ENCODE peak calls at places on chromosomes 6 and 20, in six cellular contexts. W is fibroblast of pulmonary artery, H is ovary, Q is MCF 10A, K is OCI-LY7, N is AG09309. M is an unnamed sample.
A peak's percentile ranks its signal among the peaks of the same experiment; 100 is the strongest.

GRCh38 chr6:11315743-11316437 is 83.4 kb upstream of the NEDD9 start:
- DNase-seq in W (peak; percentile 86), H (no peak), Q (peak; percentile 61), K (no peak), N (peak; percentile 96), M (no peak)

GRCh38 chr6:108671790-108672189 is 111.1 kb downstream of the FOXO3 start:
- DNase-seq in W (no peak), H (no peak), Q (no peak), K (no peak), N (no peak), M (no peak)

GRCh38 chr6:149750136-149750609 is 632 bp downstream of the PCMT1 start:
- DNase-seq in W (peak; percentile 38), H (no peak), Q (peak; percentile 57), K (peak; percentile 83), N (no peak), M (peak; percentile 26)

GRCh38 chr6:170082067-170082466 is 208.8 kb downstream of the DLL1 start:
- DNase-seq in W (no peak), H (no peak), Q (no peak), K (no peak), N (no peak), M (no peak)

GRCh38 chr20:48284837-48285236 is 499.6 kb upstream of the SULF2 start:
- DNase-seq in W (peak; percentile 37), H (no peak), Q (no peak), K (no peak), N (no peak), M (no peak)

GRCh38 chr6:38110407-38111025 is 291.0 kb downstream of the ZFAND3 start:
- DNase-seq in W (peak; percentile 7), H (no peak), Q (no peak), K (no peak), N (no peak), M (no peak)

GRCh38 chr20:44738779-44739477 is 6.7 kb upstream of the KCNK15 start:
- DNase-seq in W (peak; percentile 80), H (peak; percentile 57), Q (peak; percentile 89), K (peak; percentile 91), N (no peak), M (peak; percentile 81)

GRCh38 chr6:44696099-44696498 is 308.6 kb downstream of the CDC5L start:
- DNase-seq in W (peak; percentile 48), H (no peak), Q (no peak), K (no peak), N (peak; percentile 88), M (no peak)

GRCh38 chr20:55054443-55054842 is 579.0 kb downstream of the DOK5 start:
- DNase-seq in W (no peak), H (no peak), Q (no peak), K (no peak), N (no peak), M (no peak)

GRCh38 chr20:2387180-2387577 is 6.5 kb downstream of the TGM6 start:
- DNase-seq in W (peak; percentile 33), H (no peak), Q (peak; percentile 56), K (peak; percentile 66), N (no peak), M (no peak)

GRCh38 chr20:52746190-52746589 is 226.0 kb upstream of the TSHZ2 start:
- DNase-seq in W (peak; percentile 13), H (no peak), Q (no peak), K (no peak), N (no peak), M (no peak)

GRCh38 chr6:141133346-141133745 is 999.4 kb upstream of the GJE1 start:
- DNase-seq in W (peak; percentile 10), H (no peak), Q (no peak), K (no peak), N (no peak), M (no peak)

GRCh38 chr6:156933201-156934053 is 156.2 kb downstream of the ARID1B start:
- DNase-seq in W (no peak), H (no peak), Q (no peak), K (peak; percentile 58), N (no peak), M (no peak)

GRCh38 chr6:17413313-17413750 is 19.9 kb downstream of the CAP2 start:
- DNase-seq in W (peak; percentile 49), H (no peak), Q (no peak), K (no peak), N (no peak), M (no peak)

GRCh38 chr6:38176797-38177751 is 357.5 kb downstream of the ZFAND3 start:
- DNase-seq in W (no peak), H (no peak), Q (no peak), K (no peak), N (no peak), M (peak; percentile 79)

GRCh38 chr20:64158346-64159285 is 5.6 kb upstream of the MYT1 start:
- DNase-seq in W (no peak), H (no peak), Q (no peak), K (no peak), N (no peak), M (no peak)

DNA sequence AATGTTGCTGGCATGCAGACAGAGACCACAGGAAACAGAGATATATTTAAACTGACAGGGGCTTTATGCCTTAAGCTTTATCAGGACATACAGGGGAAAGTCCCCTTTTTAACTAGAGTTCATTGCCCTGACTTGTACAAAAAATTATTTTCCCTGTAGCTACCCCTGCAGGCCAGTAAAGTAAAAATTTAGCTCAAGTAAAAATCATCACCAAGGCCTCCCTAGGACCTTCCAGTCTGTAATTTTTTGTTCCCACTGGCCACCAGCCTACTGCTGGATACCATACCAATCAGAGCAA is 711.9 kb upstream of the NRSN1 start:
- DNase-seq in W (peak; percentile 80), H (no peak), Q (peak; percentile 35), K (no peak), N (peak; percentile 44), M (no peak)
- TF ChIP-seq CTCF in W (peak; percentile 50), H (no peak), Q (peak; percentile 37), K (no peak), N (peak; percentile 55), M (peak; percentile 25)

DNA sequence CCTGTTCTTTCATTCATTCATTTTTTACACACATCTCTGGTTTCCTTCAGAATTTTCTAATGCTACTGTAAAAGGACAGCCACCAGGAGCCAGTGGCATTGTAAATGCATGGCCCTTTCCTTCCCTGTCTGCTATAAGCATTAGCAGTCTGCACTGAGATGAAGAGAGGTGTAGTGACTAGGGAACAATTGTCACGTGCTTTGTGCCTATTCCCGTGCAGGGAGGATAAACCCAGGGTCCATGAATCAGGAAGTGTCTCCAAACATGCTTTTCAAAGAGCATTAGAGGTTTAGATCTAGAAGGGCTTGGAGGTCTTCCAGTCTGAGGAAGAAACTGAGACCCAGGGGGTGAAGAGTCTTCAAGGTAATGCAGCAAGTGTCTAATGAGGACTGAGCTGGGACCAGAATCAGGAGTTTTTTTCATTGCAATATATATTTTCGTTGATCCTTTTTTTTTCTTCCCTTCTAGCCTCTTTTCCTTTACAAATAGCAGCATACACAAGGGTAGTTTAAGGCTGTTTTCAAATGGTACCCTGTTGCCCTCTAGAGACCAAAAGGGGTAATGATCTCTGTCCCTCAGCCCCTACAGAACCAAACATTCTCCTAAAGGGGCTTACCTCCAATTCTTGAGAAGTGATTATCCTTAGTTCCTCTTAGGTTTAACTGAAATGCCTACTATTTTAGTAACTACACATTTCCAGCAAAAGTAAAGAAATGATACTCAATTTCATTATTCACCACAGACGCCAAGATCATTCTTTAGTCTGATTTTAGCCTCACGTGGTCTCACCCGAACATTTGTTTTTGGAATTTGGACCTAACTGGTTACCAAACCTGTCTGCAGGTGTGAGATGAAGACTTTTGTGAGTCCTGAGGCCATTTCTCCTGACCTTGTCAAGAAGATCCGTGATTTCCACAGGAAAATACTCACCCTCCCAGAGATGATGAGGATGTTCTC is 6.6 kb downstream of the TRIM15 start:
- DNase-seq in W (peak; percentile 78), H (no peak), Q (peak; percentile 63), K (peak; percentile 53), N (peak; percentile 14), M (no peak)
- TF ChIP-seq CTCF in W (peak; percentile 94), H (no peak), Q (peak; percentile 81), K (peak; percentile 88), N (peak; percentile 85), M (peak; percentile 72)

GRCh38 chr6:163764565-163764964 is 350.0 kb downstream of the QKI start:
- DNase-seq in W (no peak), H (no peak), Q (no peak), K (peak; percentile 11), N (no peak), M (no peak)

GRCh38 chr6:163761491-163761890 is 347.0 kb downstream of the QKI start:
- DNase-seq in W (no peak), H (no peak), Q (no peak), K (no peak), N (no peak), M (no peak)

GRCh38 chr6:163757506-163757905 is 343.0 kb downstream of the QKI start:
- DNase-seq in W (no peak), H (no peak), Q (no peak), K (peak; percentile 23), N (no peak), M (no peak)

GRCh38 chr6:163759542-163759941 is 345.0 kb downstream of the QKI start:
- DNase-seq in W (no peak), H (no peak), Q (no peak), K (no peak), N (no peak), M (no peak)

GRCh38 chr6:163760860-163761259 is 346.3 kb downstream of the QKI start:
- DNase-seq in W (no peak), H (no peak), Q (no peak), K (no peak), N (no peak), M (no peak)
- TF ChIP-seq CTCF in W (no peak), H (no peak), Q (no peak), K (no peak), N (no peak), M (no peak)

GRCh38 chr6:69164564-69165252 is 529.6 kb downstream of the ADGRB3 start:
- DNase-seq in W (no peak), H (no peak), Q (peak; percentile 17), K (no peak), N (no peak), M (no peak)
- TF ChIP-seq CTCF in W (peak; percentile 24), H (no peak), Q (peak; percentile 21), K (peak; percentile 44), N (no peak), M (peak; percentile 37)

GRCh38 chr6:15861486-15861885 is 198.7 kb upstream of the DTNBP1 start:
- DNase-seq in W (no peak), H (no peak), Q (no peak), K (no peak), N (no peak), M (no peak)

GRCh38 chr6:15864708-15865062 is 201.9 kb upstream of the DTNBP1 start:
- DNase-seq in W (no peak), H (no peak), Q (no peak), K (no peak), N (no peak), M (no peak)

GRCh38 chr6:15864033-15864707 is 201.3 kb upstream of the DTNBP1 start:
- DNase-seq in W (no peak), H (no peak), Q (no peak), K (no peak), N (no peak), M (no peak)
- TF ChIP-seq CTCF in W (no peak), H (no peak), Q (no peak), K (no peak), N (no peak), M (no peak)

GRCh38 chr6:2596222-2596621 is 154.5 kb downstream of the MYLK4 start:
- DNase-seq in W (no peak), H (no peak), Q (no peak), K (peak; percentile 11), N (no peak), M (no peak)
- TF ChIP-seq CTCF in W (no peak), H (no peak), Q (peak; percentile 8), K (peak; percentile 69), N (peak; percentile 21), M (peak; percentile 30)